ENCODE peak calls at places on chromosomes 5 and 9, in nine cellular contexts. One of them, this sample, is unnamed.

GRCh38 chr9:17135578-17135904 is 701 bp downstream of the CNTLN start:
- DNase-seq in lower leg skin: peak
- DNase-seq in ovary: no peak
- DNase-seq in tibial nerve: peak
- DNase-seq in Peyer's patch: peak
- DNase-seq in prostate gland: peak
- DNase-seq in body of pancreas: no peak
- DNase-seq in GM12891: no peak
- DNase-seq in stomach: no peak
- DNase-seq in this sample: no peak

GRCh38 chr5:143263272-143263810 is 140.1 kb downstream of the NR3C1 start:
- DNase-seq in GM12891: no peak
- DNase-seq in stomach: no peak
- DNase-seq in body of pancreas: no peak
- DNase-seq in lower leg skin: no peak
- DNase-seq in tibial nerve: no peak
- DNase-seq in ovary: no peak
- DNase-seq in Peyer's patch: no peak
- DNase-seq in prostate gland: no peak
- DNase-seq in this sample: no peak

GRCh38 chr5:146647656-146648199 is 131.7 kb upstream of the GPR151 start:
- DNase-seq in body of pancreas: no peak
- DNase-seq in stomach: no peak
- DNase-seq in Peyer's patch: no peak
- DNase-seq in GM12891: no peak
- DNase-seq in lower leg skin: no peak
- DNase-seq in tibial nerve: no peak
- DNase-seq in ovary: no peak
- DNase-seq in prostate gland: no peak
- DNase-seq in this sample: no peak

GRCh38 chr5:179313849-179314521 is 31.3 kb downstream of the ADAMTS2 start:
- DNase-seq in ovary: peak
- DNase-seq in body of pancreas: peak
- DNase-seq in Peyer's patch: peak
- DNase-seq in prostate gland: peak
- DNase-seq in stomach: peak
- DNase-seq in lower leg skin: peak
- DNase-seq in GM12891: no peak
- DNase-seq in tibial nerve: peak
- DNase-seq in this sample: peak

GRCh38 chr5:170076211-170076610 is 29.5 kb upstream of the FOXI1 start:
- DNase-seq in GM12891: no peak
- DNase-seq in body of pancreas: no peak
- DNase-seq in Peyer's patch: no peak
- DNase-seq in stomach: no peak
- DNase-seq in ovary: no peak
- DNase-seq in lower leg skin: no peak
- DNase-seq in tibial nerve: no peak
- DNase-seq in prostate gland: no peak
- DNase-seq in this sample: no peak

GRCh38 chr9:113632776-113633590 is 169.5 kb downstream of the RGS3 start:
- DNase-seq in ovary: no peak
- DNase-seq in GM12891: no peak
- DNase-seq in prostate gland: no peak
- DNase-seq in Peyer's patch: peak
- DNase-seq in lower leg skin: peak
- DNase-seq in stomach: no peak
- DNase-seq in body of pancreas: no peak
- DNase-seq in tibial nerve: no peak
- DNase-seq in this sample: no peak

GRCh38 chr9:82052081-82052480 is 63.5 kb downstream of the SPATA31D1 start:
- DNase-seq in prostate gland: no peak
- DNase-seq in ovary: no peak
- DNase-seq in lower leg skin: no peak
- DNase-seq in Peyer's patch: no peak
- DNase-seq in tibial nerve: no peak
- DNase-seq in body of pancreas: no peak
- DNase-seq in stomach: no peak
- DNase-seq in GM12891: no peak
- DNase-seq in this sample: no peak

GRCh38 chr5:5658226-5658625 is 235.7 kb downstream of the ICE1 start:
- DNase-seq in GM12891: no peak
- DNase-seq in prostate gland: no peak
- DNase-seq in body of pancreas: peak
- DNase-seq in ovary: no peak
- DNase-seq in lower leg skin: no peak
- DNase-seq in stomach: no peak
- DNase-seq in Peyer's patch: peak
- DNase-seq in tibial nerve: no peak
- DNase-seq in this sample: peak

GRCh38 chr5:131171276-131171815 is 602 bp downstream of the LYRM7 start:
- DNase-seq in tibial nerve: no peak
- DNase-seq in ovary: no peak
- DNase-seq in Peyer's patch: no peak
- DNase-seq in body of pancreas: peak
- DNase-seq in lower leg skin: no peak
- DNase-seq in stomach: no peak
- DNase-seq in GM12891: no peak
- DNase-seq in prostate gland: no peak
- DNase-seq in this sample: no peak

GRCh38 chr5:127136908-127137307 is 63.6 kb upstream of the C5orf63 start:
- DNase-seq in Peyer's patch: no peak
- DNase-seq in lower leg skin: no peak
- DNase-seq in body of pancreas: no peak
- DNase-seq in prostate gland: no peak
- DNase-seq in stomach: no peak
- DNase-seq in GM12891: no peak
- DNase-seq in tibial nerve: no peak
- DNase-seq in ovary: no peak
- DNase-seq in this sample: no peak

GRCh38 chr9:127877566-127877998 is at the start of gene AK1:
- DNase-seq in stomach: peak
- DNase-seq in lower leg skin: peak
- DNase-seq in body of pancreas: peak
- DNase-seq in prostate gland: peak
- DNase-seq in Peyer's patch: peak
- DNase-seq in GM12891: no peak
- DNase-seq in ovary: peak
- DNase-seq in tibial nerve: peak
- DNase-seq in this sample: peak
- TF ChIP-seq POLR2A in stomach: no peak
- TF ChIP-seq POLR2A in lower leg skin: no peak
- TF ChIP-seq POLR2A in body of pancreas: peak
- TF ChIP-seq POLR2A in prostate gland: peak
- TF ChIP-seq POLR2A in Peyer's patch: peak
- TF ChIP-seq POLR2A in GM12891: no peak
- TF ChIP-seq POLR2A in ovary: peak
- TF ChIP-seq POLR2A in tibial nerve: no peak
- TF ChIP-seq POLR2A in this sample: no peak

DNA sequence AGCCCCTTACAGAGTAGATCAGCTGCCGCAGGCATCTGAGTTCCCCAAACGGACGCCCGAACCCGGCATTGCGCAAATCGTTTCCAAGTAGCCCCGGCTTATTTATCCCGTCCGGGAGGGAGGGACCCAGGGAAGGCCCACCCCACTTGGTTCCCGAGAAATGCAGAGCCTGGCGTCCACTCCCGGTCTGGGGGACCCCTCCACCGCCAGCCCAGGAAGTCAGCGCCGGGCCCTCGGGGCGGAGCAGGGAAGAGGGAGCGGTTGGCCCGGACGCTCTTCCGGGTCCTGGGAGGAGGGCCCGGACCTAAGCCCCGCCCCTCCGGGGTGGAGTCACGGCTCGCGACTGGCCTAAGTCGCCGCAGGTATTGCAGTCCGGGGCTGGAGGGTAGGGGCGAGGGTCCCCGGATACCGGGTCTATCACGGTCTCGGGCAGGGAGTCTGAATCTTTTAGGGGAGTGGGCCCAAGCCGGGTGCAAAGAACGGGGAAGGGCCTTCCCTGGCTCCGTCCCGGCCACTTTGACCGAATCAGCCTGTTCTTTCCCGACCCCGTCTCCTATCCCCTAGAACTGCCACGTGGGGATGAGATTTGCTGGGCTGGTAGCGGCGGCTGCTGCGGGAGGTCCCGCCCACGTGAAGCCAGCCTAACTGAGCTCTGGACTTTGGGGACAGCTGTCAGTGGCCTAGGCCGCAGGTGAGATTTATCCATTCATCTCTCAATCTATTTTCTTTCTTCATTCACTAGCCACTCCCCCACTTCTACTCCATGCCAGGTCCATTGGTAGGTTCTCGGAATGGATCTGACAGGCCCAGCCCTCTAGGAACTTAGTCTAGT is at the start of gene RABEPK:
- DNase-seq in body of pancreas: peak
- DNase-seq in prostate gland: peak
- DNase-seq in ovary: peak
- DNase-seq in Peyer's patch: peak
- DNase-seq in tibial nerve: peak
- DNase-seq in stomach: peak
- DNase-seq in lower leg skin: peak
- DNase-seq in GM12891: peak
- DNase-seq in this sample: peak
- TF ChIP-seq POLR2A in body of pancreas: peak
- TF ChIP-seq POLR2A in prostate gland: peak
- TF ChIP-seq POLR2A in ovary: peak
- TF ChIP-seq POLR2A in Peyer's patch: peak
- TF ChIP-seq POLR2A in tibial nerve: peak
- TF ChIP-seq POLR2A in stomach: no peak
- TF ChIP-seq POLR2A in lower leg skin: no peak
- TF ChIP-seq POLR2A in GM12891: peak
- TF ChIP-seq POLR2A in this sample: peak

DNA sequence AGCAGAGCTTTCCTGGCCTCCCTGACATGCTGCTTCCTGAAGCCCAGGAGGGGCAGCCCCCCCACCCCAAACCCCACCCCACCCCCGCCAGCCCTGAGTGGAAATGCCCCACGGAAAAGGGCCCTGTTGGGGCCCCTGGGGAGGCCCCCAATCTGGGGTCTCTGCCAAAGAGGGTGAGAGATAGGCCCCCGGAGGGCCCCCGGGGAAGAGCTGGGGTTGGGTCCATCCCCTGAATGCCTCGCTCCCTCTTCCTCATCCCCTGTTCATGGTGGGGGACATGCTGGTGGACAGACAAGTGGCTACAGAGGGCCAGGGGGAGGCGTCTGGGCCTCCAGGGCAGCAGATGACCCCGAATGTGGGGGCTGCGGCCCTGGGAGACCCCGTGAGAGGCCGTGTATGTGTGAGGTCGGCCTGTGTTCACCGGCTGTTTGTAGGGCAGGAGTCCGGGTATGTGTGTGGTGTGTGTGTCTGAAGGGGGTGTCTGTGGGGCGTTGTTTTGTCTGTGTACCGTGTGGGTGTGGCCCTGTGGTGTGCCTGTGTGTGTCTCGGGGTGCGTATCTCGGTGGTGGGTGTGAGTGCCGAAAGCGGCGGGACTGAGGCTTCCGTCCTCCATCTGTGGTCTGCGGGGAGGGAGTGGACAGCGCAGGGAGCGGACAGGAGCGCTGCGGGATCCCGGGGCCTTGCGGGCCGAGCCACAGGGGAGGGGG is 11.3 kb downstream of the C9orf50 start:
- DNase-seq in GM12891: peak
- DNase-seq in stomach: peak
- DNase-seq in body of pancreas: peak
- DNase-seq in lower leg skin: no peak
- DNase-seq in ovary: peak
- DNase-seq in Peyer's patch: peak
- DNase-seq in prostate gland: peak
- DNase-seq in tibial nerve: no peak
- DNase-seq in this sample: no peak
- TF ChIP-seq POLR2A in GM12891: no peak
- TF ChIP-seq POLR2A in stomach: no peak
- TF ChIP-seq POLR2A in body of pancreas: no peak
- TF ChIP-seq POLR2A in lower leg skin: no peak
- TF ChIP-seq POLR2A in ovary: no peak
- TF ChIP-seq POLR2A in Peyer's patch: peak
- TF ChIP-seq POLR2A in prostate gland: peak
- TF ChIP-seq POLR2A in tibial nerve: no peak
- TF ChIP-seq POLR2A in this sample: no peak

DNA sequence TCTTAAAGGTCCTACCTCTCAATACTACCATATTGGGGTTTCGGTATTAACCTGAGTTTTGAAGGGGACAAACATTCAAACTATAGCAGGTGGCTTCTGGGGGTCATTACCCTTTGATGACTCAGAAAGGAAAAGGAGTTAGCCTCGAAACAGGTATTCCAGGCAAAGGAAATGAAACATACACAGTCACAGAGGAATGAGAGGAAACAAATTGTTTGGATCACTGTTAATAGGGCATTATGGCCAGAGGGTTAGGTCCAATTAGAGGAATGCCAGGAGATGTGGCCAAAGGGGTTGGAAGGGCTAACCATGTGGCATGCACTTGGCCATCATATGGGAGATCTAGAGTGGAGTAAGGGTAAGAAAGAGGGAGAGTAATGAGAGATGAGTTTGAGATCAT is 23.9 kb upstream of the NIM1K start:
- DNase-seq in Peyer's patch: no peak
- DNase-seq in stomach: no peak
- DNase-seq in lower leg skin: no peak
- DNase-seq in prostate gland: no peak
- DNase-seq in ovary: no peak
- DNase-seq in GM12891: no peak
- DNase-seq in body of pancreas: no peak
- DNase-seq in tibial nerve: no peak
- DNase-seq in this sample: no peak
- TF ChIP-seq POLR2A in Peyer's patch: no peak
- TF ChIP-seq POLR2A in stomach: no peak
- TF ChIP-seq POLR2A in lower leg skin: no peak
- TF ChIP-seq POLR2A in prostate gland: no peak
- TF ChIP-seq POLR2A in ovary: no peak
- TF ChIP-seq POLR2A in GM12891: no peak
- TF ChIP-seq POLR2A in body of pancreas: no peak
- TF ChIP-seq POLR2A in tibial nerve: no peak
- TF ChIP-seq POLR2A in this sample: no peak

GRCh38 chr9:97803167-97804058 is 49.6 kb upstream of the FOXE1 start:
- DNase-seq in prostate gland: peak
- DNase-seq in lower leg skin: peak
- DNase-seq in GM12891: peak
- DNase-seq in body of pancreas: peak
- DNase-seq in ovary: peak
- DNase-seq in Peyer's patch: peak
- DNase-seq in stomach: peak
- DNase-seq in tibial nerve: peak
- DNase-seq in this sample: peak
- TF ChIP-seq POLR2A in prostate gland: peak
- TF ChIP-seq POLR2A in lower leg skin: no peak
- TF ChIP-seq POLR2A in GM12891: no peak
- TF ChIP-seq POLR2A in body of pancreas: peak
- TF ChIP-seq POLR2A in ovary: no peak
- TF ChIP-seq POLR2A in Peyer's patch: peak
- TF ChIP-seq POLR2A in stomach: no peak
- TF ChIP-seq POLR2A in tibial nerve: no peak
- TF ChIP-seq POLR2A in this sample: no peak